ENCODE peak calls at places on chromosomes 1 and 21, in seven cellular contexts. D is stimulated activated CD4-positive, alpha-beta T cell treated with anti-CD3 and anti-CD28 coated beads, Interleukin-1b, Interleukin-23, amount 100 ng/mL, for 1 hour; S is uterus; Q is COR-L47; F is neural crest cell; Z is stimulated activated CD8-positive, alpha-beta memory T cell treated with anti-CD3 and anti-CD28 coated beads, Interleukin-7, amount 100 ng/mL, for 1 hour; G is Peyer's patch. U is an unnamed sample.

GRCh38 chr1:237895630-237896029 is 4.9 kb upstream of the ZP4 start:
- DNase-seq in D (no peak), S (no peak), Q (no peak), F (no peak), Z (no peak), G (no peak), U (no peak)

GRCh38 chr1:97247196-97247595 is 525.6 kb downstream of the PTBP2 start:
- DNase-seq in D (no peak), S (no peak), Q (no peak), F (no peak), Z (no peak), G (no peak), U (no peak)

GRCh38 chr1:200428482-200429205 is 18.8 kb upstream of the ZNF281 start:
- DNase-seq in D (no peak), S (no peak), Q (no peak), F (no peak), Z (no peak), G (no peak), U (no peak)

GRCh38 chr1:10431065-10431730 is 965 bp downstream of the CENPS start:
- DNase-seq in D (no peak), S (no peak), Q (no peak), F (no peak), Z (no peak), G (no peak), U (no peak)

GRCh38 chr1:160826546-160826945 is 30.6 kb downstream of the LY9 start:
- DNase-seq in D (no peak), S (no peak), Q (no peak), F (no peak), Z (no peak), G (no peak), U (no peak)

GRCh38 chr1:112536561-112536960 is 27.8 kb downstream of the WNT2B start:
- DNase-seq in D (no peak), S (no peak), Q (no peak), F (no peak), Z (no peak), G (no peak), U (no peak)

GRCh38 chr1:99745061-99745460 is 21.4 kb downstream of the FRRS1 start:
- DNase-seq in D (no peak), S (no peak), Q (no peak), F (no peak), Z (no peak), G (no peak), U (no peak)

GRCh38 chr1:46643368-46643775 is 24.8 kb downstream of the ATPAF1 start:
- DNase-seq in D (no peak), S (no peak), Q (peak), F (no peak), Z (no peak), G (no peak), U (no peak)

GRCh38 chr1:159587461-159587951 is at the start of gene APCS:
- DNase-seq in D (no peak), S (no peak), Q (no peak), F (no peak), Z (no peak), G (no peak), U (no peak)

GRCh38 chr1:52238887-52239707 is 97.2 kb downstream of the ZFYVE9 start:
- DNase-seq in D (no peak), S (no peak), Q (no peak), F (no peak), Z (no peak), G (no peak), U (no peak)

GRCh38 chr1:43225168-43225567 is 44.6 kb upstream of the TMEM125 start:
- DNase-seq in D (no peak), S (no peak), Q (no peak), F (no peak), Z (no peak), G (no peak), U (no peak)

GRCh38 chr1:79896136-79896535 is 889.6 kb upstream of the ADGRL4 start:
- DNase-seq in D (no peak), S (no peak), Q (no peak), F (no peak), Z (no peak), G (no peak), U (no peak)

GRCh38 chr1:151540021-151540981 is at the start of gene TUFT1:
- DNase-seq in D (peak), S (peak), Q (peak), F (peak), Z (peak), G (peak), U (peak)

GRCh38 chr21:45466330-45467220 is 61.6 kb downstream of the COL18A1 start:
- DNase-seq in D (no peak), S (no peak), Q (no peak), F (no peak), Z (no peak), G (peak), U (no peak)

GRCh38 chr1:209202826-209203439 is 380.6 kb upstream of the CAMK1G start:
- DNase-seq in D (no peak), S (no peak), Q (peak), F (peak), Z (no peak), G (no peak), U (no peak)

GRCh38 chr1:222892137-222892763 is 77.4 kb downstream of the DISP1 start:
- DNase-seq in D (no peak), S (no peak), Q (no peak), F (no peak), Z (no peak), G (no peak), U (no peak)

GRCh38 chr1:37449936-37450335 is 24.4 kb upstream of the ZC3H12A start:
- DNase-seq in D (no peak), S (no peak), Q (no peak), F (no peak), Z (no peak), G (no peak), U (no peak)

GRCh38 chr1:235351898-235352297 is 15.3 kb upstream of the TBCE start:
- DNase-seq in D (no peak), S (no peak), Q (no peak), F (no peak), Z (no peak), G (no peak), U (no peak)

GRCh38 chr1:145751491-145752021 is 32.3 kb downstream of the CD160 start:
- DNase-seq in D (no peak), S (no peak), Q (no peak), F (no peak), Z (no peak), G (no peak), U (no peak)

GRCh38 chr1:59271861-59272260 is 25.0 kb upstream of the FGGY start:
- DNase-seq in D (no peak), S (no peak), Q (no peak), F (no peak), Z (no peak), G (no peak), U (no peak)

GRCh38 chr1:198726455-198726854 is 87.6 kb downstream of the PTPRC start:
- DNase-seq in D (no peak), S (no peak), Q (no peak), F (no peak), Z (no peak), G (no peak), U (no peak)

GRCh38 chr1:211532086-211532439 is 40.1 kb upstream of the RD3 start:
- DNase-seq in D (no peak), S (no peak), Q (no peak), F (no peak), Z (no peak), G (no peak), U (no peak)

GRCh38 chr1:30822966-30823581 is 65.5 kb upstream of the LAPTM5 start:
- DNase-seq in D (no peak), S (no peak), Q (no peak), F (no peak), Z (no peak), G (no peak), U (no peak)

GRCh38 chr1:61828814-61829213 is 86.5 kb downstream of the PATJ start:
- DNase-seq in D (no peak), S (no peak), Q (no peak), F (no peak), Z (no peak), G (no peak), U (no peak)

GRCh38 chr1:59096501-59096900 is 200.4 kb upstream of the FGGY start:
- DNase-seq in D (no peak), S (no peak), Q (no peak), F (no peak), Z (no peak), G (no peak), U (no peak)

GRCh38 chr1:209742409-209743144 is 13.3 kb upstream of the TRAF3IP3 start:
- DNase-seq in D (no peak), S (no peak), Q (no peak), F (no peak), Z (no peak), G (no peak), U (no peak)

GRCh38 chr1:6899141-6899540 is 113.9 kb downstream of the CAMTA1 start:
- DNase-seq in D (no peak), S (no peak), Q (no peak), F (no peak), Z (no peak), G (no peak), U (no peak)

GRCh38 chr21:34620084-34620665 is 5.3 kb upstream of the RCAN1 start:
- DNase-seq in D (no peak), S (no peak), Q (no peak), F (no peak), Z (no peak), G (no peak), U (no peak)

GRCh38 chr1:164675342-164675904 is 116.4 kb downstream of the PBX1 start:
- DNase-seq in D (no peak), S (no peak), Q (no peak), F (no peak), Z (no peak), G (no peak), U (no peak)

GRCh38 chr1:48177257-48177656 is 45.3 kb upstream of the SLC5A9 start:
- DNase-seq in D (no peak), S (peak), Q (no peak), F (no peak), Z (no peak), G (no peak), U (no peak)

GRCh38 chr1:57367945-57368344 is 55.9 kb downstream of the DAB1 start:
- DNase-seq in D (no peak), S (no peak), Q (no peak), F (no peak), Z (no peak), G (no peak), U (no peak)

GRCh38 chr1:78351551-78352216 is 139.1 kb upstream of the PTGFR start:
- DNase-seq in D (no peak), S (no peak), Q (no peak), F (no peak), Z (no peak), G (no peak), U (no peak)

GRCh38 chr21:26437326-26438009 is 135.6 kb downstream of the CYYR1 start:
- DNase-seq in D (no peak), S (no peak), Q (no peak), F (no peak), Z (no peak), G (no peak), U (peak)

GRCh38 chr1:206982216-206982615 is 12.0 kb upstream of the FCAMR start:
- DNase-seq in D (peak), S (no peak), Q (peak), F (peak), Z (peak), G (no peak), U (peak)

GRCh38 chr21:17270234-17270633 is 242.6 kb upstream of the CXADR start:
- DNase-seq in D (no peak), S (peak), Q (no peak), F (no peak), Z (no peak), G (no peak), U (no peak)

U was measured in H1.